ENCODE peak calls at places on chromosomes 12 and 14, in ten cellular contexts. L is NCI-H510A; W is HTR-8/SVneo; J is EL; N is stomach; S is astrocyte of the spinal cord; D is effector memory CD8-positive, alpha-beta T cell; M is GM10248; U is HepG2; F is KBM-7. O is an unnamed sample.

GRCh38 chr12:47207005-47207717 is 127.4 kb upstream of the AMIGO2 start:
- DNase-seq in W (no peak), J (no peak), U (no peak), M (no peak), L (no peak), S (no peak), N (no peak), F (peak), D (no peak), O (no peak)

GRCh38 chr12:76250256-76250655 is 98.0 kb downstream of the BBS10 start:
- DNase-seq in U (no peak), J (peak), D (no peak), L (no peak), W (no peak), F (no peak), N (no peak), M (no peak), S (no peak), O (no peak)

GRCh38 chr12:62123721-62124203 is 136.4 kb upstream of the USP15 start:
- DNase-seq in M (peak), W (peak), L (no peak), U (peak), S (peak), J (peak), F (peak), D (no peak), N (peak), O (no peak)

GRCh38 chr12:2488596-2488995 is 306.2 kb upstream of the FKBP4 start:
- DNase-seq in W (no peak), M (no peak), N (no peak), S (no peak), F (no peak), L (no peak), D (no peak), J (no peak), U (no peak), O (no peak)

GRCh38 chr14:33592298-33592697 is 358.6 kb downstream of the EGLN3 start:
- DNase-seq in F (no peak), D (no peak), W (peak), N (no peak), J (peak), S (peak), U (no peak), M (no peak), L (no peak), O (no peak)

GRCh38 chr14:85622106-85622505 is 92.2 kb downstream of the FLRT2 start:
- DNase-seq in U (no peak), W (no peak), F (no peak), L (no peak), M (no peak), N (no peak), J (no peak), S (no peak), D (no peak), O (no peak)

GRCh38 chr14:101056446-101056845 is 152.9 kb upstream of the RTL1 start:
- DNase-seq in L (no peak), D (no peak), W (no peak), F (no peak), N (no peak), U (no peak), J (no peak), M (no peak), S (no peak), O (no peak)

GRCh38 chr12:80443974-80444666 is at the start of gene PTPRQ:
- DNase-seq in U (no peak), N (no peak), L (no peak), F (no peak), M (no peak), W (no peak), J (no peak), S (no peak), D (no peak), O (no peak)

GRCh38 chr14:61671086-61671485 is 24.2 kb upstream of the HIF1A start:
- DNase-seq in W (no peak), M (peak), N (no peak), F (peak), J (no peak), S (no peak), U (no peak), D (peak), L (no peak), O (no peak)

GRCh38 chr14:35394326-35394725 is 10.2 kb downstream of the NFKBIA start:
- DNase-seq in L (no peak), W (no peak), U (peak), D (no peak), J (no peak), S (no peak), N (no peak), F (no peak), M (no peak), O (no peak)

GRCh38 chr14:69842671-69843407 is 36.4 kb upstream of the SMOC1 start:
- DNase-seq in F (no peak), M (no peak), L (peak), D (no peak), W (no peak), J (no peak), U (no peak), N (no peak), S (no peak), O (peak)

GRCh38 chr14:50225974-50226297 is 5.4 kb downstream of the SOS2 start:
- DNase-seq in U (no peak), S (no peak), N (no peak), J (peak), F (peak), W (no peak), D (no peak), M (no peak), L (no peak), O (no peak)

GRCh38 chr12:78359530-78359929 is 505.0 kb upstream of the SYT1 start:
- DNase-seq in F (no peak), W (no peak), L (no peak), U (no peak), N (no peak), M (no peak), J (peak), S (peak), D (no peak), O (no peak)

GRCh38 chr12:87779858-87780498 is 249.2 kb downstream of the C12orf50 start:
- DNase-seq in J (no peak), L (no peak), N (no peak), D (no peak), M (no peak), U (no peak), F (no peak), S (no peak), W (no peak), O (no peak)

GRCh38 chr14:61409782-61410181 is 88.4 kb downstream of the PRKCH start:
- DNase-seq in U (no peak), F (no peak), L (no peak), D (no peak), M (no peak), S (no peak), W (no peak), N (no peak), J (no peak), O (no peak)

GRCh38 chr12:120631097-120631496 is 9.3 kb upstream of the CABP1 start:
- DNase-seq in D (no peak), M (no peak), W (no peak), F (no peak), J (no peak), L (no peak), U (no peak), N (no peak), S (no peak), O (no peak)

GRCh38 chr12:111430418-111431353 is 25.0 kb downstream of the SH2B3 start:
- DNase-seq in N (no peak), S (no peak), L (no peak), J (no peak), M (peak), D (peak), W (no peak), F (no peak), U (no peak), O (no peak)

GRCh38 chr12:11861155-11861863 is 209.4 kb upstream of the BCL2L14 start:
- DNase-seq in N (no peak), D (no peak), S (no peak), J (no peak), W (no peak), L (no peak), F (peak), M (no peak), U (no peak), O (no peak)

GRCh38 chr12:124422142-124422569 is 127.3 kb downstream of the RFLNA start:
- DNase-seq in D (no peak), L (peak), N (peak), S (no peak), J (no peak), F (no peak), M (no peak), U (no peak), W (peak), O (peak)

GRCh38 chr12:108349245-108349644 is 10.1 kb upstream of the CMKLR1 start:
- DNase-seq in U (no peak), J (no peak), F (no peak), N (no peak), L (no peak), D (no peak), W (no peak), S (peak), M (no peak), O (no peak)

GRCh38 chr14:96962337-96962736 is 165.2 kb downstream of the VRK1 start:
- DNase-seq in L (no peak), N (no peak), U (no peak), W (no peak), M (no peak), F (peak), S (no peak), D (peak), J (no peak), O (no peak)

GRCh38 chr12:92786045-92786444 is 83.3 kb downstream of the PLEKHG7 start:
- DNase-seq in W (no peak), U (no peak), L (no peak), S (peak), D (no peak), N (no peak), M (no peak), F (no peak), J (peak), O (no peak)

GRCh38 chr12:77766224-77766623 is 64.5 kb upstream of the NAV3 start:
- DNase-seq in D (no peak), U (no peak), L (no peak), N (no peak), M (no peak), S (no peak), W (no peak), J (no peak), F (no peak), O (no peak)

GRCh38 chr12:25014961-25015360 is 66.1 kb upstream of the BCAT1 start:
- DNase-seq in U (no peak), F (no peak), W (no peak), J (peak), L (no peak), M (no peak), S (peak), N (no peak), D (no peak), O (no peak)

GRCh38 chr12:76080017-76080728 is 4.3 kb downstream of the NAP1L1 start:
- DNase-seq in S (no peak), U (peak), J (peak), N (no peak), L (peak), W (no peak), F (no peak), M (no peak), D (no peak), O (no peak)

GRCh38 chr12:89414322-89414721 is 62.0 kb upstream of the DUSP6 start:
- DNase-seq in L (no peak), D (no peak), J (no peak), U (no peak), F (no peak), N (no peak), W (no peak), M (no peak), S (no peak), O (no peak)

GRCh38 chr14:100587248-100587762 is at the start of gene BEGAIN:
- DNase-seq in D (no peak), F (no peak), J (no peak), M (no peak), L (no peak), N (no peak), S (no peak), U (no peak), W (no peak), O (no peak)